ENCODE peak calls at places on chromosomes 7 and 10, in nine cellular contexts. J is RWPE2, V is uterus, M is esophagus muscularis mucosa, R is A549, F is endothelial cell, B is astrocyte of the spinal cord, X is tibial nerve, K is AG09319. A is an unnamed sample.

GRCh38 chr10:43124574-43125273 is 13.5 kb upstream of the CSGALNACT2 start:
- DNase-seq in J (no peak), V (no peak), M (no peak), R (no peak), F (peak), B (no peak), X (no peak), K (no peak), A (no peak)

GRCh38 chr10:110960333-110960712 is 40.9 kb downstream of the SHOC2 start:
- DNase-seq in J (no peak), V (no peak), M (no peak), R (no peak), F (no peak), B (no peak), X (no peak), K (no peak), A (no peak)

GRCh38 chr10:4519691-4520402 is 306.2 kb upstream of the AKR1E2 start:
- DNase-seq in J (no peak), V (no peak), M (no peak), R (no peak), F (no peak), B (no peak), X (no peak), K (no peak), A (no peak)

GRCh38 chr10:31401287-31401686 is 82.3 kb downstream of the ZEB1 start:
- DNase-seq in J (no peak), V (no peak), M (no peak), R (no peak), F (no peak), B (no peak), X (no peak), K (no peak), A (peak)

GRCh38 chr7:29971566-29972314 is 17.9 kb downstream of the SCRN1 start:
- DNase-seq in J (no peak), V (no peak), M (no peak), R (no peak), F (no peak), B (no peak), X (no peak), K (no peak), A (no peak)

GRCh38 chr7:23394828-23395227 is 75.5 kb downstream of the IGF2BP3 start:
- DNase-seq in J (no peak), V (no peak), M (no peak), R (no peak), F (no peak), B (peak), X (no peak), K (no peak), A (no peak)

GRCh38 chr7:36034020-36034419 is 119.0 kb upstream of the EEPD1 start:
- DNase-seq in J (peak), V (no peak), M (no peak), R (peak), F (no peak), B (peak), X (no peak), K (no peak), A (no peak)

GRCh38 chr10:124676416-124677062 is 67.6 kb downstream of the FAM53B start:
- DNase-seq in J (no peak), V (no peak), M (no peak), R (no peak), F (no peak), B (no peak), X (no peak), K (no peak), A (no peak)

GRCh38 chr7:131486346-131486745 is 70.1 kb downstream of the PODXL start:
- DNase-seq in J (no peak), V (no peak), M (no peak), R (no peak), F (no peak), B (no peak), X (no peak), K (no peak), A (no peak)

GRCh38 chr7:121797283-121798037 is 75.5 kb upstream of the PTPRZ1 start:
- DNase-seq in J (no peak), V (no peak), M (no peak), R (no peak), F (no peak), B (peak), X (no peak), K (no peak), A (no peak)

GRCh38 chr7:85030893-85031292 is 156.0 kb downstream of the SEMA3D start:
- DNase-seq in J (no peak), V (no peak), M (no peak), R (peak), F (no peak), B (peak), X (no peak), K (peak), A (no peak)

GRCh38 chr10:113683300-113683699 is 3.6 kb downstream of the CASP7 start:
- DNase-seq in J (no peak), V (no peak), M (no peak), R (no peak), F (no peak), B (no peak), X (no peak), K (no peak), A (no peak)

GRCh38 chr10:113680172-113681111 is 730 bp downstream of the CASP7 start:
- DNase-seq in J (no peak), V (peak), M (no peak), R (peak), F (no peak), B (peak), X (peak), K (no peak), A (peak)

GRCh38 chr10:113681533-113682470 is 2.1 kb downstream of the CASP7 start:
- DNase-seq in J (no peak), V (no peak), M (no peak), R (no peak), F (no peak), B (no peak), X (no peak), K (no peak), A (no peak)

GRCh38 chr10:113679463-113680171 is at the start of gene CASP7:
- DNase-seq in J (peak), V (peak), M (peak), R (peak), F (peak), B (peak), X (peak), K (no peak), A (peak)
- TF ChIP-seq CTCF in J (peak), V (no peak), M (no peak), R (peak), F (no peak), B (no peak), X (no peak), K (no peak), A (no peak)

DNA sequence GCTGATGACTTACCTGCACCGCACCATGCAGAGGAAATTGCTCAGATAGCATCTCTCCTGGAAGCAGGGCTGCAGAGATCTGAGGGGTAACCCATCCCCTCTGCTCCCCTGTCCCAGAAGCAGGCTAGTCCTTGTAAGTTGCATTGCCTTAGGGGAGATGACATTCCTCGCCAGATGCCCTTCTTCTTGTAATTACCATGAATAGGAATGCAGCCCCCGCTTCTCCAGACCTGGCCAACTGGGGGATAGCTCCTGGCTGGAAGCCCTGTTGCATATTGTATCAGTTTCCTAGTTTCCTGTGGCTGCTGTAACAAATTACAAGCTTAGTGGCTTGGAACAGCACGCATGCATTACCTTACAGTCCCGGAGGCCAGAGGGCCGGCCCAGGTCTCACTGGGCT is 47.5 kb upstream of the EN2 start:
- DNase-seq in J (no peak), V (no peak), M (no peak), R (no peak), F (no peak), B (no peak), X (no peak), K (no peak), A (no peak)
- TF ChIP-seq CTCF in J (no peak), V (no peak), M (no peak), R (no peak), F (no peak), B (no peak), X (no peak), K (no peak), A (no peak)

DNA sequence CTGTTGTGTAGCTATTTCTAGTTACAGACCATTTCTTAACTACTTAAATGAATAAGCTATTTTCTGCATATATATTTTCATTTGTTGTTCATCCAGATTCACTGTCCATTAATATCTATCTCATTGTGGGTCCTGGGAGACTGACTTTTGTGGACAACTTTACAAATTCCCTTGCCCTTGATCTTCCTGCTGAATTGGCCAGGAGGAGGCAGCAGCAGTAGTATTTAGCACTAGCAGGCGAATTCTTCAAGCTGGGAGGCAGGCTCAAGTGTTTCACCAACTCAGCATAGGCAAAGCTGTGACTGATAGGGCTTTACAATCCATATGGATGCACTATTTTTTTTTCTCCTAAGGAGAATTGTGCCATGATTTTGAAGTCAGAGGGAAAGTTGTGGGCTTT is 461.0 kb upstream of the NRG3 start:
- DNase-seq in J (no peak), V (no peak), M (no peak), R (no peak), F (peak), B (no peak), X (no peak), K (no peak), A (peak)
- TF ChIP-seq CTCF in J (peak), V (no peak), M (no peak), R (no peak), F (no peak), B (no peak), X (no peak), K (no peak), A (peak)

GRCh38 chr10:87659571-87660483 is at the start of gene PAPSS2:
- DNase-seq in J (peak), V (peak), M (no peak), R (peak), F (peak), B (peak), X (peak), K (peak), A (peak)
- TF ChIP-seq CTCF in J (no peak), V (no peak), M (no peak), R (no peak), F (no peak), B (peak), X (no peak), K (peak), A (no peak)

A was measured in Calu3.